ENCODE peak calls at places on chromosomes 1 and 21, in five cellular contexts. T is AG09309, B is nephron progenitor cell, V is mesothelial cell of epicardium, O is AG04450. R is an unnamed sample.

GRCh38 chr1:203353486-203353885 is 2.6 kb upstream of the FMOD start:
- DNase-seq in B (no peak), O (no peak), T (no peak), V (no peak), R (no peak)

GRCh38 chr1:7456683-7457082 is 314.4 kb upstream of the VAMP3 start:
- DNase-seq in V (no peak), B (peak), T (no peak), O (no peak), R (no peak)

GRCh38 chr1:184890539-184890973 is 83.8 kb downstream of the NIBAN1 start:
- DNase-seq in O (no peak), B (no peak), T (no peak), V (no peak), R (no peak)

GRCh38 chr1:185045793-185046441 is 559 bp downstream of the RNF2 start:
- DNase-seq in B (peak), V (peak), O (no peak), T (no peak), R (peak)

GRCh38 chr1:229408458-229409037 is 25.3 kb downstream of the ACTA1 start:
- DNase-seq in V (no peak), T (no peak), O (no peak), B (peak), R (no peak)

GRCh38 chr1:6360517-6360916 is 33.0 kb downstream of the ACOT7 start:
- DNase-seq in T (no peak), O (no peak), B (no peak), V (no peak), R (no peak)

GRCh38 chr1:92087542-92087941 is 7.4 kb downstream of the BTBD8 start:
- DNase-seq in T (no peak), O (no peak), B (no peak), V (no peak), R (no peak)

GRCh38 chr1:22376976-22377375 is 74.7 kb upstream of the ZBTB40 start:
- DNase-seq in B (no peak), V (no peak), O (no peak), T (no peak), R (no peak)

GRCh38 chr1:224333939-224334701 is 4.1 kb upstream of the NVL start:
- DNase-seq in T (no peak), O (no peak), V (no peak), B (no peak), R (no peak)

GRCh38 chr1:179976970-179977651 is 22.5 kb downstream of the CEP350 start:
- DNase-seq in O (no peak), V (no peak), T (no peak), B (no peak), R (no peak)

GRCh38 chr21:17796037-17796403 is 23.1 kb downstream of the C21orf91 start:
- DNase-seq in B (no peak), T (no peak), O (no peak), V (no peak), R (no peak)

GRCh38 chr1:158687037-158687436 is 522 bp upstream of the SPTA1 start:
- DNase-seq in V (no peak), B (no peak), O (no peak), T (no peak), R (no peak)

GRCh38 chr1:68198752-68199151 is 33.6 kb downstream of the WLS start:
- DNase-seq in B (no peak), O (no peak), T (no peak), V (no peak), R (no peak)

GRCh38 chr21:45997495-45998275 is 16.1 kb downstream of the COL6A1 start:
- DNase-seq in T (no peak), O (no peak), V (no peak), B (peak), R (no peak)

GRCh38 chr1:21827141-21827679 is 15.1 kb downstream of the LDLRAD2 start:
- DNase-seq in O (no peak), T (no peak), B (no peak), V (no peak), R (no peak)

GRCh38 chr1:110218739-110219138 is 8.6 kb downstream of the KCNC4 start:
- DNase-seq in V (peak), O (no peak), T (no peak), B (peak), R (no peak)

GRCh38 chr1:42484382-42484781 is 21.3 kb downstream of the CCDC30 start:
- DNase-seq in B (no peak), O (peak), T (peak), V (no peak), R (no peak)

GRCh38 chr1:162709870-162710269 is 77.6 kb downstream of the DDR2 start:
- DNase-seq in O (no peak), B (no peak), T (no peak), V (no peak), R (no peak)

GRCh38 chr1:100034465-100034864 is 64.7 kb downstream of the SLC35A3 start:
- DNase-seq in T (no peak), B (no peak), V (no peak), O (peak), R (no peak)

GRCh38 chr1:72009756-72010441 is 272.4 kb downstream of the NEGR1 start:
- DNase-seq in V (no peak), B (no peak), O (no peak), T (no peak), R (no peak)

GRCh38 chr21:29829514-29830255 is 110.1 kb downstream of the GRIK1 start:
- DNase-seq in O (no peak), T (no peak), B (no peak), V (no peak), R (no peak)

GRCh38 chr1:231170875-231171274 is 9.0 kb downstream of the TRIM67 start:
- DNase-seq in T (no peak), V (no peak), B (no peak), O (no peak), R (no peak)

GRCh38 chr1:212656730-212657129 is 42.9 kb downstream of the BATF3 start:
- DNase-seq in V (no peak), O (no peak), T (no peak), B (no peak), R (no peak)

GRCh38 chr1:224880593-224881307 is 48.7 kb upstream of the DNAH14 start:
- DNase-seq in B (peak), V (no peak), T (no peak), O (no peak), R (no peak)

GRCh38 chr1:185795181-185795580 is 61.0 kb downstream of the HMCN1 start:
- DNase-seq in V (no peak), B (no peak), T (peak), O (no peak), R (no peak)

GRCh38 chr1:164534863-164535590 is 24.0 kb upstream of the PBX1 start:
- DNase-seq in V (no peak), T (no peak), B (no peak), O (no peak), R (no peak)
- TF ChIP-seq CTCF in V (no peak), T (no peak), B (no peak), O (no peak), R (peak)

GRCh38 chr1:93681549-93682412 is at the start of gene BCAR3:
- DNase-seq in O (no peak), B (peak), T (no peak), V (peak), R (peak)
- TF ChIP-seq CTCF in O (peak), B (no peak), T (peak), V (no peak), R (peak)

GRCh38 chr1:186915555-186915954 is 86.8 kb downstream of the PLA2G4A start:
- DNase-seq in V (no peak), O (no peak), B (no peak), T (no peak), R (no peak)
- TF ChIP-seq CTCF in V (no peak), O (no peak), B (no peak), T (peak), R (no peak)

DNA sequence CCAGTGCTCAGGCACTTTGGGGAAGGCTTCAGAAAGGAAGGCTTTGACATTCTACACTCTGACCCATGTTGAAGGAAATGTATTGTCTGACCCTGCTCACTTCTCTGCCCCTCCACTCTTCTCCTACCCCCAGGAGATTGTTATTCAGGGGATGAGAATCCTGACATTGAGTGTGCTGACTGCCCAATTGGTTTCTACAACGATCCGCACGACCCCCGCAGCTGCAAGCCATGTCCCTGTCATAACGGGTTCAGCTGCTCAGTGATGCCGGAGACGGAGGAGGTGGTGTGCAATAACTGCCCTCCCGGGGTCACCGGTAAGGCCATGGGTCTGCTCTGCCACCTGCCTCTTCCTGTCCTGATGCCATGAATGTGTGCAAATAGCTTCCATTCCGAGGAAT is 41.3 kb downstream of the LAMC2 start:
- DNase-seq in T (no peak), O (no peak), V (no peak), B (peak), R (no peak)
- TF ChIP-seq CTCF in T (no peak), O (no peak), V (no peak), B (no peak), R (no peak)

GRCh38 chr1:1778827-1779675 is 781 bp upstream of the NADK start:
- DNase-seq in T (no peak), V (peak), O (no peak), B (peak), R (no peak)
- TF ChIP-seq CTCF in T (no peak), V (peak), O (no peak), B (peak), R (peak)

GRCh38 chr1:204692320-204692851 is 6.8 kb upstream of the LRRN2 start:
- DNase-seq in O (no peak), B (no peak), T (no peak), V (no peak), R (no peak)
- TF ChIP-seq CTCF in O (no peak), B (no peak), T (no peak), V (no peak), R (peak)

GRCh38 chr21:16455526-16455925 is 725.7 kb downstream of the USP25 start:
- DNase-seq in O (no peak), B (no peak), V (no peak), T (no peak), R (no peak)

GRCh38 chr21:16455978-16456377 is 726.2 kb downstream of the USP25 start:
- DNase-seq in V (no peak), T (no peak), O (no peak), B (no peak), R (no peak)

GRCh38 chr21:16457498-16457897 is 727.7 kb downstream of the USP25 start:
- DNase-seq in B (no peak), T (no peak), O (no peak), V (no peak), R (no peak)

DNA sequence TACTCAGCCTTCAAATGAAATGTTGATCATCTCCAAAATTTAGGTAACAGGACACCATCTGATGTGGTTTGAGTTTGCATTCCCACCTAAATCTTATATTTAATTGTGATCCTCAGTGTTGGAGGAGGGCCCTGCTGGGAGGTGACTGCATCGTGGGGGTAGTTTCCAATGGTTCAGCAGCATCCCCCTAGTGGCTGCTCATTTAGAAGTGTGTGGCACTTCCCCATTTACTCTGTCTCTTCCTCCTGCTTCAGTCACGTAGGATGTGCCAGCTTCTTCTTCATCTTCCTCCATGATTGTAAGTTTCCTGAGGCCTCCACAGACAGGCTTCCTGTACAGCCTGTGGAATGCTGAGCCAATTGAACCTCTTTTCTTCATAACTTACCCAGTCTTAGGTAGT is 731.2 kb downstream of the USP25 start:
- DNase-seq in T (no peak), B (no peak), O (no peak), V (no peak), R (no peak)
- TF ChIP-seq CTCF in T (no peak), B (no peak), O (no peak), V (no peak), R (no peak)

GRCh38 chr1:31802190-31803150 is 13.4 kb downstream of the SPOCD1 start:
- DNase-seq in V (no peak), O (no peak), B (no peak), T (no peak), R (no peak)

GRCh38 chr1:31805318-31805717 is 10.5 kb downstream of the SPOCD1 start:
- DNase-seq in V (no peak), O (no peak), B (no peak), T (no peak), R (no peak)

GRCh38 chr1:31804098-31804497 is 11.7 kb downstream of the SPOCD1 start:
- DNase-seq in B (no peak), T (no peak), V (no peak), O (no peak), R (no peak)

GRCh38 chr1:31801450-31801849 is 14.4 kb downstream of the SPOCD1 start:
- DNase-seq in V (no peak), B (no peak), O (no peak), T (no peak), R (no peak)

DNA sequence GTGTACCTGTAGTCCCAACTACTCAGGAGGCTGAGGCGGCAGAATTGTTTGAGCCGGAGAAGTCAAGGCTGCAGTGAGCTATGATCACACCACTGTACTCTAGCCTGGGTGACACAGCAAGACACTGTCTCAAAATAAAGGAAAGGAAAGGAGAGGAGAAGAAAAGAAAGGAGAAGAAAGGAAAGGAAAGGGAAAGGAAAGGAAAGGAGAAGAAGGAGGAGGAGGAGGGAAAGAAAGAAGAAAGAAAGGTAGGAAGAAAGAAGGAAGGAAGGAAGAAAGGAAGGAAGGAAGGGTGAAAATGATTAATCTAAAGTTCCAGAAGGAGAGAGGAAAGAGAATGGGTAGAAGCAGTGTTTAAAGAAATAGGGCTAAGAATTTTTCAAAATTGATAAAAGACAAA is 12.2 kb downstream of the SPOCD1 start:
- DNase-seq in V (no peak), O (no peak), B (no peak), T (no peak), R (no peak)
- TF ChIP-seq CTCF in V (no peak), O (no peak), B (no peak), T (no peak), R (no peak)